ENCODE peak calls at places on chromosomes 5 and 9, in ten cellular contexts. X, R, Y, U, V, H, J, Q, L and F are unnamed samples.

GRCh38 chr5:140275837-140276236 is 27.1 kb downstream of the PFDN1 start:
- DNase-seq in X (no peak), R (no peak), Y (no peak), U (no peak), V (no peak), H (no peak), J (no peak), Q (no peak), L (no peak), F (no peak)

GRCh38 chr5:85651744-85652143 is 966.0 kb upstream of the COX7C start:
- DNase-seq in X (no peak), R (no peak), Y (no peak), U (no peak), V (no peak), H (no peak), J (no peak), Q (no peak), L (no peak), F (no peak)

GRCh38 chr5:56852228-56853000 is 37.1 kb downstream of the MAP3K1 start:
- DNase-seq in X (no peak), R (peak), Y (no peak), U (no peak), V (no peak), H (peak), J (no peak), Q (no peak), L (no peak), F (peak)

GRCh38 chr5:59562756-59563389 is 330.7 kb downstream of the PDE4D start:
- DNase-seq in X (peak), R (peak), Y (peak), U (peak), V (peak), H (peak), J (peak), Q (no peak), L (no peak), F (peak)

GRCh38 chr5:74017786-74018211 is 391.8 kb downstream of the ARHGEF28 start:
- DNase-seq in X (no peak), R (peak), Y (no peak), U (no peak), V (no peak), H (peak), J (peak), Q (peak), L (no peak), F (peak)

GRCh38 chr5:172868436-172868923 is 34.4 kb downstream of the ERGIC1 start:
- DNase-seq in X (no peak), R (peak), Y (no peak), U (no peak), V (no peak), H (peak), J (peak), Q (no peak), L (no peak), F (peak)

GRCh38 chr5:150527038-150527437 is 19.1 kb downstream of the NDST1 start:
- DNase-seq in X (no peak), R (no peak), Y (no peak), U (peak), V (peak), H (no peak), J (no peak), Q (no peak), L (no peak), F (no peak)

GRCh38 chr9:806285-807156 is 35.0 kb upstream of the DMRT1 start:
- DNase-seq in X (no peak), R (peak), Y (peak), U (no peak), V (peak), H (peak), J (peak), Q (peak), L (no peak), F (peak)

GRCh38 chr9:129891519-129891918 is 56.3 kb downstream of the USP20 start:
- DNase-seq in X (no peak), R (no peak), Y (no peak), U (peak), V (no peak), H (no peak), J (no peak), Q (no peak), L (no peak), F (no peak)

GRCh38 chr5:127907907-127908306 is 175.7 kb upstream of the SLC12A2 start:
- DNase-seq in X (no peak), R (no peak), Y (no peak), U (no peak), V (no peak), H (no peak), J (no peak), Q (no peak), L (no peak), F (no peak)

GRCh38 chr9:136686534-136686793 is 793 bp downstream of the AGPAT2 start:
- DNase-seq in X (no peak), R (no peak), Y (no peak), U (no peak), V (no peak), H (no peak), J (no peak), Q (no peak), L (no peak), F (no peak)

GRCh38 chr9:18429065-18429464 is 44.9 kb upstream of the ADAMTSL1 start:
- DNase-seq in X (no peak), R (no peak), Y (no peak), U (no peak), V (no peak), H (peak), J (no peak), Q (no peak), L (no peak), F (peak)

GRCh38 chr5:36726317-36726716 is 119.9 kb downstream of the SLC1A3 start:
- DNase-seq in X (no peak), R (no peak), Y (no peak), U (no peak), V (no peak), H (no peak), J (no peak), Q (no peak), L (no peak), F (no peak)

GRCh38 chr5:131423056-131423455 is 159.2 kb downstream of the CDC42SE2 start:
- DNase-seq in X (no peak), R (peak), Y (peak), U (no peak), V (no peak), H (peak), J (peak), Q (peak), L (no peak), F (no peak)

GRCh38 chr9:135221951-135222631 is 134.6 kb downstream of the OLFM1 start:
- DNase-seq in X (no peak), R (no peak), Y (no peak), U (no peak), V (no peak), H (no peak), J (no peak), Q (peak), L (no peak), F (no peak)